ENCODE peak calls at places on chromosomes 4 and X, in seven cellular contexts. Z is kidney epithelial cell, C is neural progenitor cell, Q is suprapubic skin, G is left lung, W is DND-41, P is Caco-2. B is an unnamed sample. For H3K36me3, the result is how much of the 10 kb centered on the place peaks cover.

GRCh38 chr4:7524064-7524682 is 89.4 kb upstream of the PSAPL1 start:
- DNase-seq in Z (no peak), C (no peak), Q (no peak), G (no peak), W (no peak), P (no peak), B (no peak)

GRCh38 chr4:80036949-80037348 is 36.1 kb downstream of the ANTXR2 start:
- DNase-seq in Z (no peak), C (no peak), Q (no peak), G (no peak), W (peak), P (no peak), B (peak)

GRCh38 chr4:53633608-53634007 is 42.3 kb upstream of the LNX1 start:
- DNase-seq in Z (no peak), C (no peak), Q (no peak), G (no peak), W (no peak), P (no peak), B (no peak)

GRCh38 chrX:24870143-24870542 is 145.6 kb downstream of the ARX start:
- DNase-seq in Z (peak), C (no peak), Q (no peak), G (no peak), W (no peak), P (peak), B (no peak)

GRCh38 chrX:48492293-48492910 is 16.4 kb upstream of the PORCN start:
- DNase-seq in Z (no peak), C (no peak), Q (no peak), G (no peak), W (no peak), P (no peak), B (no peak)

GRCh38 chr4:77881460-77882295 is 19.0 kb downstream of the MRPL1 start:
- DNase-seq in Z (no peak), C (no peak), Q (no peak), G (no peak), W (no peak), P (no peak), B (no peak)

GRCh38 chr4:121449416-121449815 is 68.6 kb upstream of the QRFPR start:
- DNase-seq in Z (peak), C (no peak), Q (no peak), G (no peak), W (no peak), P (no peak), B (no peak)

GRCh38 chr4:10173039-10173753 is 56.6 kb upstream of the WDR1 start:
- DNase-seq in Z (no peak), C (no peak), Q (no peak), G (peak), W (no peak), P (no peak), B (no peak)

GRCh38 chr4:149823770-149824221 is 8.2 kb upstream of the IQCM start:
- DNase-seq in Z (peak), C (no peak), Q (no peak), G (no peak), W (no peak), P (no peak), B (peak)

GRCh38 chrX:50768801-50769200 is 45.2 kb downstream of the SHROOM4 start:
- DNase-seq in Z (no peak), C (no peak), Q (no peak), G (no peak), W (no peak), P (no peak), B (no peak)

DNA sequence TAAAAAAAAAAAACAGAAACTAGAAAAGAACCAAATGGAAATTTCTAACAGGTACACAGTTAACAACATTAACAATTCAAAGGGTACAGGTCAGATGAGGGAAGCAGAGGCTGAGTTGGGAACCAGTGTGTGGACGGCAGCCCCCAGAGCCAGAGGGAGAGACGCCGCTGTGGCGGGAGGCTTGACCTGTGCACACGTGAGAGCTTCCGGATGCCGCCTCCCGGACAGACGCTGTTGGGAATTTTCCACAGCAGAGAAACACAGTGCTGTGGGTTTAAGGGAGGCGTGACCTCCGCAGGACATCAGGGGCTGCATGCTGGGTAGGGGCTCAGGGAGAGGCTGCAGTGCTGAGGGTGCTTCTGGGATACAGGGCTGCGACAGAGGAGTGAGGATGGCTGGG is 22.2 kb downstream of the TACC3 start:
- DNase-seq in Z (no peak), C (no peak), Q (no peak), G (no peak), W (no peak), P (no peak), B (no peak)
- H3K36me3 ChIP-seq in Z (under half), C (under half), Q (under half), G (half or more), W (half or more), P (under half), B (under half)

GRCh38 chrX:111165902-111166301 is 69.9 kb downstream of the PAK3 start:
- DNase-seq in Z (no peak), C (no peak), Q (no peak), G (no peak), W (no peak), P (no peak), B (no peak)

GRCh38 chrX:111168314-111168713 is 72.3 kb downstream of the PAK3 start:
- DNase-seq in Z (no peak), C (peak), Q (no peak), G (no peak), W (no peak), P (no peak), B (no peak)

GRCh38 chrX:111167334-111167733 is 71.3 kb downstream of the PAK3 start:
- DNase-seq in Z (no peak), C (no peak), Q (no peak), G (no peak), W (no peak), P (no peak), B (no peak)

GRCh38 chrX:111169141-111169540 is 73.2 kb downstream of the PAK3 start:
- DNase-seq in Z (no peak), C (no peak), Q (no peak), G (no peak), W (no peak), P (no peak), B (no peak)

DNA sequence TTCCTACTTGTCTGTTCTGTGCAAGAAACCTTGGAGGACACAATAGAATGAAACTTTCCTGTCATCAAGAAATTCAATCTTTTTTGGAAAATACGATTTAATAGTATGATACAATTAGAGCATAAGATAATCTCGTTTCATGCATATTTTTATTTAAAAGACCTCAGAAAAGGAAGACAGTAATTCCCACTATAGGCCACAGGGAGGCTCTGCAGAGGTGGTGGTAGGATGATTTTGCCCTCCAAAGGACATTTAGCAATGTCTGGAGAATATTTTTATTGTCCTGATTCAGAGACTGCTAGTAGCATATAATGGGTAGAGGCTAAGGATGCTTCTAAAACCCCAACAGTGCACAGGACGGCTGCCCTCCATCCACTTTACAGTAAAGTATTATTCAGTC is 68.7 kb downstream of the PAK3 start:
- DNase-seq in Z (no peak), C (peak), Q (no peak), G (no peak), W (no peak), P (no peak), B (no peak)
- TF ChIP-seq CTCF in Z (peak), C (peak), Q (no peak), G (no peak), W (no peak), P (peak), B (peak)

GRCh38 chr4:109912706-109913621 is at the start of gene EGF:
- DNase-seq in Z (peak), C (peak), Q (no peak), G (no peak), W (no peak), P (no peak), B (no peak)
- H3K4me3 ChIP-seq in Z (no peak), C (peak), Q (no peak), G (peak), W (no peak), P (no peak), B (no peak)

GRCh38 chr4:73109493-73109892 is 40.0 kb upstream of the COX18 start:
- DNase-seq in Z (no peak), C (no peak), Q (no peak), G (no peak), W (no peak), P (no peak), B (no peak)
- H3K36me3 ChIP-seq in Z (under half), C (under half), Q (half or more), G (half or more), W (half or more), P (under half), B (under half)